ENCODE peak calls at places on chromosome 16, in four cellular contexts. L, U, Y and O are unnamed samples.

GRCh38 chr16:9070295-9070694 is 21.1 kb upstream of the HAPSTR1 start:
- DNase-seq in Y (no peak), U (no peak), L (no peak), O (no peak)

GRCh38 chr16:56357291-56357764 is 68.0 kb downstream of the AMFR start:
- DNase-seq in L (no peak), U (no peak), Y (peak; percentile 63), O (no peak)

GRCh38 chr16:20611975-20612471 is 35.9 kb upstream of the ACSM2B start:
- DNase-seq in L (no peak), U (no peak), Y (no peak), O (no peak)

GRCh38 chr16:65105173-65105572 is 16.7 kb downstream of the CDH11 start:
- DNase-seq in U (no peak), Y (no peak), L (peak; percentile 42), O (no peak)

GRCh38 chr16:12673466-12673865 is 130.2 kb downstream of the CPPED1 start:
- DNase-seq in L (no peak), Y (no peak), U (no peak), O (no peak)

GRCh38 chr16:48284772-48285409 is 37.6 kb upstream of the ABCC11 start:
- DNase-seq in L (no peak), Y (no peak), U (no peak), O (no peak)

GRCh38 chr16:81629032-81629802 is 149.9 kb upstream of the PLCG2 start:
- DNase-seq in U (no peak), Y (no peak), L (no peak), O (no peak)

GRCh38 chr16:56944954-56945839 is 13.3 kb downstream of the HERPUD1 start:
- DNase-seq in Y (peak; percentile 33), L (no peak), U (no peak), O (no peak)

GRCh38 chr16:56950881-56951771 is 10.6 kb upstream of the CETP start:
- DNase-seq in Y (peak; percentile 57), U (no peak), L (no peak), O (no peak)

GRCh38 chr16:11224096-11224893 is 31.7 kb downstream of the SOCS1 start:
- DNase-seq in U (no peak), Y (no peak), L (peak; percentile 95), O (no peak)

GRCh38 chr16:7505495-7505894 is 172.8 kb downstream of the RBFOX1 start:
- DNase-seq in L (no peak), U (no peak), Y (no peak), O (no peak)

GRCh38 chr16:57815987-57816745 is 13.9 kb upstream of the KIFC3 start:
- DNase-seq in U (no peak), Y (peak; percentile 90), L (peak; percentile 95), O (no peak)

GRCh38 chr16:56355786-56356275 is 69.5 kb downstream of the AMFR start:
- DNase-seq in U (no peak), Y (no peak), L (no peak), O (no peak)

GRCh38 chr16:83552193-83552592 is 255.6 kb upstream of the HSBP1 start:
- DNase-seq in Y (peak; percentile 31), U (peak; percentile 17), L (no peak), O (no peak)

GRCh38 chr16:12507366-12507765 is 296.3 kb downstream of the CPPED1 start:
- DNase-seq in L (no peak), Y (no peak), U (no peak), O (peak; percentile 28)

GRCh38 chr16:89484088-89484501 is 6.3 kb downstream of the ANKRD11 start:
- DNase-seq in L (no peak), U (no peak), Y (no peak), O (no peak)

GRCh38 chr16:57277586-57277985 is 6.9 kb downstream of the PLLP start:
- DNase-seq in U (peak; percentile 59), Y (peak; percentile 41), L (no peak), O (no peak)

GRCh38 chr16:81585785-81586184 is 141.2 kb downstream of the CMIP start:
- DNase-seq in U (no peak), Y (no peak), L (no peak), O (no peak)

GRCh38 chr16:6484121-6484520 is 848.5 kb upstream of the RBFOX1 start:
- DNase-seq in U (no peak), Y (no peak), L (no peak), O (no peak)

GRCh38 chr16:64253114-64253513 is 868.7 kb downstream of the CDH11 start:
- DNase-seq in Y (no peak), L (no peak), U (no peak), O (no peak)

GRCh38 chr16:69366431-69366830 is 14.8 kb upstream of the TMED6 start:
- DNase-seq in U (no peak), Y (no peak), L (no peak), O (no peak)

GRCh38 chr16:55284718-55285099 is 39.3 kb upstream of the IRX6 start:
- DNase-seq in L (no peak), U (no peak), Y (no peak), O (no peak)

GRCh38 chr16:74107795-74108610 is 188.6 kb upstream of the PSMD7 start:
- DNase-seq in U (peak; percentile 35), L (no peak), Y (no peak), O (no peak)

GRCh38 chr16:70715860-70716357 is 30.1 kb upstream of the MTSS2 start:
- DNase-seq in L (no peak), Y (peak; percentile 19), U (peak; percentile 61), O (no peak)

GRCh38 chr16:58109330-58109729 is 19.9 kb downstream of the CFAP20 start:
- DNase-seq in U (no peak), L (no peak), Y (no peak), O (no peak)

GRCh38 chr16:87570938-87571867 is 31.1 kb upstream of the JPH3 start:
- DNase-seq in L (no peak), U (no peak), Y (peak; percentile 77), O (no peak)

GRCh38 chr16:84484579-84485254 is 19.7 kb downstream of the MEAK7 start:
- DNase-seq in Y (peak; percentile 69), L (no peak), U (no peak), O (no peak)

GRCh38 chr16:12137344-12138094 is 161.0 kb downstream of the SNX29 start:
- DNase-seq in U (no peak), L (no peak), Y (no peak), O (no peak)

GRCh38 chr16:47054306-47054705 is 80.8 kb upstream of the DNAJA2 start:
- DNase-seq in Y (no peak), U (no peak), L (no peak), O (no peak)

GRCh38 chr16:57081744-57082143 is 10.6 kb upstream of the CPNE2 start:
- DNase-seq in U (no peak), Y (no peak), L (no peak), O (no peak)

GRCh38 chr16:26701243-26701886 is 365.4 kb upstream of the C16orf82 start:
- DNase-seq in U (no peak), L (no peak), Y (no peak), O (no peak)

GRCh38 chr16:12587170-12587569 is 216.5 kb downstream of the CPPED1 start:
- DNase-seq in L (no peak), Y (no peak), U (no peak), O (no peak)

GRCh38 chr16:22189473-22190168 is 16.5 kb upstream of the EEF2K start:
- DNase-seq in U (no peak), L (no peak), Y (peak; percentile 48), O (no peak)

GRCh38 chr16:80986557-80986956 is 20.1 kb downstream of the CMC2 start:
- DNase-seq in Y (no peak), L (no peak), U (no peak), O (no peak)

GRCh38 chr16:88524973-88525662 is 45.1 kb upstream of the ZC3H18 start:
- DNase-seq in U (no peak), L (no peak), Y (no peak), O (no peak)

GRCh38 chr16:58235663-58236062 is 37.8 kb upstream of the CSNK2A2 start:
- DNase-seq in U (no peak), Y (no peak), L (no peak), O (no peak)

GRCh38 chr16:29674188-29674587 is 4.8 kb upstream of the QPRT start:
- DNase-seq in Y (peak; percentile 47), L (no peak), U (no peak), O (no peak)

GRCh38 chr16:24539850-24540484 is 601 bp downstream of the RBBP6 start:
- DNase-seq in U (no peak), Y (no peak), L (no peak), O (peak; percentile 5)

GRCh38 chr16:85819245-85819644 is 19.8 kb downstream of the COX4I1 start:
- DNase-seq in Y (peak; percentile 76), L (no peak), U (peak; percentile 69), O (peak; percentile 36)
- TF ChIP-seq CTCF in Y (peak; percentile 81), L (peak; percentile 70), U (peak; percentile 80), O (peak; percentile 74)

GRCh38 chr16:49608801-49609200 is 235.2 kb downstream of the C16orf78 start:
- DNase-seq in U (no peak), L (no peak), Y (peak; percentile 74), O (no peak)
- TF ChIP-seq CTCF in U (peak; percentile 60), L (peak; percentile 45), Y (peak; percentile 87), O (peak; percentile 77)

GRCh38 chr16:51971184-51971583 is 575.8 kb downstream of the TOX3 start:
- DNase-seq in Y (peak; percentile 24), U (no peak), L (no peak), O (no peak)
- TF ChIP-seq CTCF in Y (peak; percentile 44), U (peak; percentile 23), L (no peak), O (peak; percentile 41)

DNA sequence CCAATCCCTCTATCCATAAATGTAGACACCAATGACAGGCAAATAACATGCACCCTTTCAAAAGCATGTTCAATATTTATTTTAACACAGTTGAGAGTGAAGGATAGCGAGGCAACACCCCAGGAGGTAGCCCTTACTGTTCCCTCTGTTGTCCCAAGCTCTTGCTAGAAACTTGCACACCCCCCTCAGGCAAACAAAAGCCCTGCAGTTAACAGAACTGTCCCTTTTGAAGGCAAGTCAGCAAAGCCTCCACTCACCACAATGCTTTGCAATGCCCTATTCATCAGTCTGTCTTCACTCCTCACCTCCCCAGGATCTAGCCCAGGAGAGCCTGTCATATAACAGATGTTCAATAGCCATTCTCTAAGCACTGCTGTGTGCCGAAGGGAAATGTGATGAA is 3.5 kb upstream of the CNEP1R1 start:
- DNase-seq in Y (no peak), U (no peak), L (no peak), O (no peak)
- TF ChIP-seq CTCF in Y (no peak), U (no peak), L (no peak), O (no peak)

GRCh38 chr16:14205666-14206065 is 134.5 kb downstream of the MRTFB start:
- DNase-seq in U (no peak), Y (no peak), L (no peak), O (no peak)

GRCh38 chr16:14202095-14202494 is 131.0 kb downstream of the MRTFB start:
- DNase-seq in Y (no peak), U (no peak), L (no peak), O (no peak)

GRCh38 chr16:14199199-14199598 is 128.1 kb downstream of the MRTFB start:
- DNase-seq in L (no peak), Y (no peak), U (no peak), O (no peak)

GRCh38 chr16:14199624-14200023 is 128.5 kb downstream of the MRTFB start:
- DNase-seq in Y (peak; percentile 44), U (no peak), L (no peak), O (no peak)

DNA sequence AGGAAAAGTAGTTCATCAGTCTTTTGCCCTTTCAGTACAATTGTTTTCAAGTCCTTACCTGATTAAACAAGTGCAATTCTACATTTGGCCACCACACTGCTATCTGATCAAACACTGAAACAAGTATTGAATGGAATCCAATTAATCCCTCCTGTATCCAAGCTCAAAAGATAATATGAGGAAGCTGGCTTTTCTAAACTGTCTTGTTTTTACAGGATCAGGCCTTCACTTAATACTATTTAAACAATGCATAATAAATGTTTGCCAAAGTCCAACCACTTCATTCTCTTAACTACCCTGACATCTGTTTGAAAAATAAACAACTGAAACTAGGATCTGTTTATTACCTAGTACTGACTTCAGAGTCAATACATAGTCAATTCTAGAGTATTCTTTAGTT is 131.6 kb downstream of the MRTFB start:
- DNase-seq in U (no peak), Y (peak; percentile 47), L (no peak), O (no peak)
- TF ChIP-seq CTCF in U (no peak), Y (peak; percentile 51), L (no peak), O (peak; percentile 13)